ENCODE peak calls at places on chromosome 3, in four cellular contexts. D is HepG2, G is A549, J is SK-N-SH. R is an unnamed sample.

GRCh38 chr3:28856796-28857195 is 424.1 kb upstream of the RBMS3 start:
- DNase-seq in D (no peak), G (no peak), J (no peak), R (no peak)

GRCh38 chr3:39103324-39103693 is 4.1 kb downstream of the GORASP1 start:
- DNase-seq in D (no peak), G (no peak), J (no peak), R (no peak)

GRCh38 chr3:128170866-128171516 is 17.7 kb downstream of the EEFSEC start:
- DNase-seq in D (peak), G (peak), J (peak), R (no peak)

GRCh38 chr3:17039579-17039978 is 154.8 kb downstream of the PLCL2 start:
- DNase-seq in D (no peak), G (peak), J (no peak), R (no peak)

GRCh38 chr3:102200126-102200525 is 234.7 kb upstream of the ZPLD1 start:
- DNase-seq in D (no peak), G (no peak), J (no peak), R (no peak)

GRCh38 chr3:71641669-71642068 is 58.1 kb upstream of the FOXP1 start:
- DNase-seq in D (peak), G (peak), J (no peak), R (peak)

GRCh38 chr3:171974986-171975837 is 64.2 kb upstream of the FNDC3B start:
- DNase-seq in D (no peak), G (no peak), J (no peak), R (no peak)

GRCh38 chr3:172520332-172520831 is 2.8 kb downstream of the TNFSF10 start:
- DNase-seq in D (no peak), G (no peak), J (no peak), R (peak)

GRCh38 chr3:162525791-162526190 is 1029.2 kb downstream of the OTOL1 start:
- DNase-seq in D (no peak), G (no peak), J (no peak), R (no peak)

DNA sequence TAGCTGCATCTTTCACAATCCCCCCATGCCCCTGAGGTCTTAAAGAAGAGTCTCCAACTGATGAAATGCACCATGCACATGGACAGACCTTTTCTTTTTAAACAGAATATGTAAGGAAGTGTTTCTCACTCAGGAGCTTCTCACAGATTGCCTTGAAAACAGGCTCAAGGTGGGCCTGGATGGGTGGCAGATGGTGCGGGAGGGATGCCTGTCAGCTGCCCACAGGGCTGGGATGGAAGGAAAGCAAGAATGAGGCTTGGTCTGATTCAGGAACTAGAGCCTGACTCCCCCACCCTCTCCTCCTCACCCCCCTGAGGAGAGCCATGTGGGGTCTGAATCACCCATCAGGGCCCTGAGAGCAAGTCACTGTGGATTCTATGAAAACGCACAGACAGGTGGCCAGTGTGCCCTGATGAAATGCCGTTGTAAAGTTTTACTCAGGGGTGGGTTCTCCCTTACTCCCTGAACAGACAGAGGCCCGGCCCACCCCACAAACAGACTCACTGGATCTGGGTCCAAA is 67.2 kb downstream of the UMPS start:
- DNase-seq in D (no peak), G (no peak), J (no peak), R (no peak)
- TF ChIP-seq PBX3 in D (no peak), G (no peak), J (no peak), R (no peak)

GRCh38 chr3:79405183-79405582 is 362.6 kb downstream of the ROBO1 start:
- DNase-seq in D (peak), G (no peak), J (no peak), R (no peak)
- TF ChIP-seq PBX3 in D (no peak), G (no peak), J (no peak), R (no peak)

GRCh38 chr3:169879846-169880558 is 10.3 kb upstream of the LRRC31 start:
- DNase-seq in D (no peak), G (no peak), J (no peak), R (no peak)
- TF ChIP-seq PBX3 in D (no peak), G (no peak), J (no peak), R (no peak)

DNA sequence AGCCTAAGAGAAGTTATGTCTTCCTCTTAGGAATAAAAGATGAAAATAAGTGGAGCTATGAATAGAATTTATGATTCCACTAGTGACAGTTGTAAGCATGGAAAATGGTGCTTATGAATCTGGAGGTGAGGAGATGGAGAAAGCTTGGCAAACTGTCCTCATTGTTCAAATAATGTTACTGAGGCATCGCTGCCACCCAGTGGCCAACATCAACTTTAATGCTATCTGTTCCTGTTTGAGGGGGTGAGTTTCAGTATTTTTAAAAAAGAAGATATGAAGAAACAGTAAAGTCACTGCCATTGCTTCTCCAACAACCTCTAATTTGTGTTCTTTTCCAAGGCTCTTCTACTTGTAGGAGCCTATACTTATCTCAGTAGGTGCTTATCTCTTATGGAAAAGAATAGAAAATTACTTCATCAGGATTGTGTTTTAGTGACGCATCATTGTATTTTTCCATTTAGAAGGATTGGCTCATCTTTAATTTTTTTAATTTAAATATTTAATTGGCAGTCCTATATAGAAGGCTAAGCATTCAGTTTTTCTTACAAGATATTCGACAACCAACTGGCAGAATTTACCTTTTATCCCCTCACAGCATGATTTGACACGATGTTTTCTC is 260.4 kb upstream of the P2RY1 start:
- DNase-seq in D (peak), G (peak), J (peak), R (peak)
- TF ChIP-seq PBX3 in D (no peak), G (no peak), J (no peak), R (no peak)

DNA sequence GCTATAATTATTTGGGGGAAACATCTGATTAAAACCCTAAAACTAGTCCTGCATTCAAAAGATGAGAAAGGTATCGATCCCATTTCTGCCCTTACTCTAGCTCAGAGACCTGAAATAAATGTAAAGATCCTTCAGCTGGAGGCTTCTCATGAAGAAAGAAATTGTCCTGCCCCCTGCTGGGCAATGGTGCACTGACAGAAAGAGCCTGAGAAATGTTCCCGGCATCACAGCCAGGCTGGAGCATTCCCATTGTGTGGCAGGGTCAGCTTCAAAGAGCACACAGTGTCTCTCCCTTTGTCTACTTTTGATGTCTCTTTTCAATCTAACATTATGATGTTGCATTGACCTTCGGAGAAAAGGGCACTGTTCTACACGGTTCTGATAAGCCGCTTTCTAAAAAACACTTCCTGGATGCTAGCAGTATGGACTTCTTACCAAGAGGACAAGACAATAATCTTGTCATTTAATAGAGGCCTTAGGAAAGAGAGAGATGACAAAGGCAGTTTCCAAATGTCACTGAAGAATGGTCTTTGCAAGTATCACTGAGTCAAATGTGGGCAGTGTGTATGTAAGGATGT is 287.5 kb downstream of the MAGI1 start:
- DNase-seq in D (peak), G (peak), J (peak), R (no peak)
- TF ChIP-seq PBX3 in D (no peak), G (no peak), J (no peak), R (no peak)

DNA sequence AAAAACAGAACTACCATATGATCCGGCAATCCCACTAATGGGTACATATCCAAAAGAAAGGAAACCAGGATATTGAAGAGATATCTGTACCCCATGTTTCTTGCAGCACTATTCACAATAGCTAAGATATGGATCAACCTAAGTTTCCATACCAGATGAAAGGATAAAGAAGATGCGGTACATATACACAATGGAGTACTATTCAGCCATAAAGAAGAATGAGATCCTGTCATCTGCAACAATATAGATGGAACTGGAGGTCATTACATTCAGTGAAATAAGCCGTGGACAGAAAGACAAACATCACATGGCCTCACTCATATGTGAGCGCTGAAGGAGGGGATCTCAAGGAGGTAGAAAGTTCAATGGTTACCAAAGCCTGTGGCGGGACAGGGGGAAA is 3.0 kb downstream of the SLC41A3 start:
- DNase-seq in D (no peak), G (no peak), J (no peak), R (no peak)
- TF ChIP-seq PBX3 in D (no peak), G (no peak), J (no peak), R (no peak)

GRCh38 chr3:72728329-72728889 is 119.8 kb downstream of the SHQ1 start:
- DNase-seq in D (peak), G (no peak), J (no peak), R (no peak)

GRCh38 chr3:72725229-72725628 is 123.0 kb downstream of the SHQ1 start:
- DNase-seq in D (no peak), G (no peak), J (no peak), R (no peak)

GRCh38 chr3:72728958-72729467 is 119.2 kb downstream of the SHQ1 start:
- DNase-seq in D (peak), G (no peak), J (peak), R (no peak)

GRCh38 chr3:72727207-72727606 is 121.0 kb downstream of the SHQ1 start:
- DNase-seq in D (no peak), G (no peak), J (no peak), R (no peak)

GRCh38 chr3:72727726-72728125 is 120.5 kb downstream of the SHQ1 start:
- DNase-seq in D (no peak), G (no peak), J (no peak), R (no peak)
- TF ChIP-seq PBX3 in D (no peak), G (no peak), J (no peak), R (no peak)

R was measured in GM12878.